ENCODE peak calls at places on chromosomes 2 and 18, in four cellular contexts. D is HepG2, K is GM12878, J is K562. L is an unnamed sample.

GRCh38 chr2:113876503-113877387 is 13.1 kb upstream of the ACTR3 start:
- DNase-seq in D (peak), K (no peak), J (no peak), L (no peak)

GRCh38 chr18:52499018-52499417 is 159.0 kb downstream of the DCC start:
- DNase-seq in D (peak), K (no peak), J (no peak), L (no peak)

GRCh38 chr2:212032536-212033219 is 505.9 kb downstream of the ERBB4 start:
- DNase-seq in D (no peak), K (no peak), J (no peak), L (no peak)

GRCh38 chr2:160221391-160222276 is 21.6 kb upstream of the ITGB6 start:
- DNase-seq in D (peak), K (no peak), J (no peak), L (no peak)

GRCh38 chr18:51195602-51196115 is 1.8 kb downstream of the MEX3C start:
- DNase-seq in D (peak), K (no peak), J (no peak), L (peak)

GRCh38 chr2:83695037-83695436 is 764.0 kb downstream of the SUCLG1 start:
- DNase-seq in D (no peak), K (no peak), J (no peak), L (no peak)

GRCh38 chr18:56108486-56109367 is 520.7 kb upstream of the TCF4 start:
- DNase-seq in D (no peak), K (no peak), J (no peak), L (no peak)

GRCh38 chr2:226847511-226847910 is 11.7 kb downstream of the RHBDD1 start:
- DNase-seq in D (no peak), K (no peak), J (no peak), L (no peak)

GRCh38 chr2:43276962-43277383 is 50.6 kb upstream of the ZFP36L2 start:
- DNase-seq in D (no peak), K (no peak), J (no peak), L (no peak)

GRCh38 chr2:190099890-190100289 is 37.4 kb upstream of the MSTN start:
- DNase-seq in D (no peak), K (no peak), J (no peak), L (no peak)

GRCh38 chr2:240135706-240136012 is 446 bp downstream of the COPS9 start:
- DNase-seq in D (no peak), K (no peak), J (no peak), L (no peak)

GRCh38 chr2:21763501-21763900 is 639.7 kb downstream of the TDRD15 start:
- DNase-seq in D (no peak), K (no peak), J (no peak), L (no peak)

GRCh38 chr2:53021285-53021684 is 746.3 kb upstream of the CHAC2 start:
- DNase-seq in D (no peak), K (no peak), J (no peak), L (no peak)

GRCh38 chr18:6557470-6558245 is 142.9 kb upstream of the L3MBTL4 start:
- DNase-seq in D (no peak), K (no peak), J (no peak), L (no peak)

GRCh38 chr2:241489733-241490443 is 18.5 kb downstream of the STK25 start:
- DNase-seq in D (no peak), K (no peak), J (peak), L (no peak)

GRCh38 chr2:174868916-174869315 is 104.6 kb upstream of the CHRNA1 start:
- DNase-seq in D (peak), K (no peak), J (no peak), L (no peak)

GRCh38 chr18:37286801-37287200 is 278.8 kb downstream of the CELF4 start:
- DNase-seq in D (no peak), K (no peak), J (no peak), L (no peak)

GRCh38 chr2:42917374-42918017 is 125.1 kb upstream of the HAAO start:
- DNase-seq in D (no peak), K (no peak), J (no peak), L (no peak)

GRCh38 chr2:230658877-230659652 is 53.6 kb upstream of the CAB39 start:
- DNase-seq in D (no peak), K (peak), J (peak), L (no peak)

GRCh38 chr2:8719528-8719927 is 37.7 kb downstream of the ID2 start:
- DNase-seq in D (no peak), K (no peak), J (no peak), L (no peak)

GRCh38 chr2:75077909-75078308 is 119.5 kb downstream of the POLE4 start:
- DNase-seq in D (no peak), K (no peak), J (no peak), L (no peak)

GRCh38 chr2:75500633-75501032 is 60.1 kb downstream of the EVA1A start:
- DNase-seq in D (no peak), K (no peak), J (no peak), L (no peak)

GRCh38 chr2:3487931-3488554 is 31.3 kb downstream of the ADI1 start:
- DNase-seq in D (no peak), K (no peak), J (no peak), L (no peak)

GRCh38 chr2:159774370-159774990 is 23.5 kb downstream of the CD302 start:
- DNase-seq in D (no peak), K (no peak), J (no peak), L (no peak)

GRCh38 chr18:79600596-79600995 is 79.0 kb upstream of the CTDP1 start:
- DNase-seq in D (no peak), K (no peak), J (no peak), L (no peak)

GRCh38 chr2:217897816-217898806 is 104.7 kb downstream of the TNS1 start:
- DNase-seq in D (no peak), K (no peak), J (no peak), L (no peak)

GRCh38 chr18:10330428-10330827 is 124.0 kb upstream of the APCDD1 start:
- DNase-seq in D (no peak), K (no peak), J (no peak), L (no peak)

GRCh38 chr2:99727199-99727598 is 237.4 kb upstream of the REV1 start:
- DNase-seq in D (no peak), K (no peak), J (no peak), L (no peak)

GRCh38 chr18:20971886-20972267 is 139.7 kb downstream of the ROCK1 start:
- DNase-seq in D (peak), K (no peak), J (peak), L (peak)

GRCh38 chr2:197286805-197287595 is 23.6 kb downstream of the ANKRD44 start:
- DNase-seq in D (peak), K (no peak), J (no peak), L (no peak)

GRCh38 chr2:239146011-239146641 is 254.7 kb downstream of the HDAC4 start:
- DNase-seq in D (no peak), K (peak), J (no peak), L (no peak)

GRCh38 chr2:146252119-146252518 is 1592.7 kb upstream of the ACVR2A start:
- DNase-seq in D (no peak), K (no peak), J (no peak), L (no peak)

GRCh38 chr2:62293490-62294212 is 97.7 kb downstream of the B3GNT2 start:
- DNase-seq in D (peak), K (no peak), J (no peak), L (no peak)

GRCh38 chr2:122748552-122749011 is 993.1 kb downstream of the TSN start:
- DNase-seq in D (peak), K (no peak), J (no peak), L (no peak)

GRCh38 chr2:1731512-1731962 is 12.8 kb downstream of the PXDN start:
- DNase-seq in D (no peak), K (no peak), J (no peak), L (no peak)

GRCh38 chr2:66364495-66364992 is 70.4 kb upstream of the MEIS1 start:
- DNase-seq in D (no peak), K (no peak), J (no peak), L (no peak)

GRCh38 chr18:48133675-48134251 is 203.3 kb upstream of the SMAD2 start:
- DNase-seq in D (no peak), K (no peak), J (no peak), L (no peak)

DNA sequence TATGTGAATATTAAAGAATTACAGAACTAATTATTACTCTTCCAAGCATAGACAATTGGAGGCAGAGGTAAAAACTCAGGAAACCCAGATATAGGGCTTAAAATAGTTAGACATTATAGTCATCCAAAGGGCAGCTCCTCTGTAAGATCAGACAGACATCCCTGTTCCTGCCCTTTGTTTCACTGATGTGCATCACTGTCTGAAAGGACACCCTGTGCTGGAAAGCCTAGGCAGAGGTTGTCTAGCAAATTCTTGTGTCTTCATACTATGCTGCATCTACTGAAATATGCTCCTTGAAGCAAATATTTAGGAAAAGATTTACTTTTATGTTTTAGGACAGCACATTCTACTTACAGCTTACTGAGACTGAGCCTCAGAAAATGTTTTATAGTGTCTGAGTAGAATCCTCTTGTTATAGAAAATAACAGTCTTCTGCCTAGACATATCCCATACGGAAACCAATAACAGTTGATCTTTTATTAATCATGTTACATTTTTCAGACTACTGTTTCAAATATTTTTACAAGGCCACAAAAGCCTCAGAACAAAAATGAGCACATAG is 977.3 kb upstream of the CDH2 start:
- DNase-seq in D (no peak), K (no peak), J (no peak), L (no peak)
- TF ChIP-seq FOXM1 in D (no peak), K (no peak), J (no peak), L (no peak)

GRCh38 chr18:13513015-13513414 is 213.3 kb downstream of the FAM210A start:
- DNase-seq in D (peak), K (no peak), J (no peak), L (no peak)
- TF ChIP-seq TARDBP in D (no peak), K (no peak), J (no peak), L (no peak)

GRCh38 chr2:18519991-18520604 is 40.4 kb downstream of the RDH14 start:
- DNase-seq in D (no peak), K (no peak), J (no peak), L (no peak)

GRCh38 chr2:18516112-18516511 is 44.3 kb downstream of the RDH14 start:
- DNase-seq in D (no peak), K (no peak), J (no peak), L (no peak)

GRCh38 chr2:18520605-18521031 is 39.8 kb downstream of the RDH14 start:
- DNase-seq in D (peak), K (no peak), J (peak), L (peak)

GRCh38 chr2:18521084-18521483 is 39.4 kb downstream of the RDH14 start:
- DNase-seq in D (no peak), K (no peak), J (no peak), L (no peak)

DNA sequence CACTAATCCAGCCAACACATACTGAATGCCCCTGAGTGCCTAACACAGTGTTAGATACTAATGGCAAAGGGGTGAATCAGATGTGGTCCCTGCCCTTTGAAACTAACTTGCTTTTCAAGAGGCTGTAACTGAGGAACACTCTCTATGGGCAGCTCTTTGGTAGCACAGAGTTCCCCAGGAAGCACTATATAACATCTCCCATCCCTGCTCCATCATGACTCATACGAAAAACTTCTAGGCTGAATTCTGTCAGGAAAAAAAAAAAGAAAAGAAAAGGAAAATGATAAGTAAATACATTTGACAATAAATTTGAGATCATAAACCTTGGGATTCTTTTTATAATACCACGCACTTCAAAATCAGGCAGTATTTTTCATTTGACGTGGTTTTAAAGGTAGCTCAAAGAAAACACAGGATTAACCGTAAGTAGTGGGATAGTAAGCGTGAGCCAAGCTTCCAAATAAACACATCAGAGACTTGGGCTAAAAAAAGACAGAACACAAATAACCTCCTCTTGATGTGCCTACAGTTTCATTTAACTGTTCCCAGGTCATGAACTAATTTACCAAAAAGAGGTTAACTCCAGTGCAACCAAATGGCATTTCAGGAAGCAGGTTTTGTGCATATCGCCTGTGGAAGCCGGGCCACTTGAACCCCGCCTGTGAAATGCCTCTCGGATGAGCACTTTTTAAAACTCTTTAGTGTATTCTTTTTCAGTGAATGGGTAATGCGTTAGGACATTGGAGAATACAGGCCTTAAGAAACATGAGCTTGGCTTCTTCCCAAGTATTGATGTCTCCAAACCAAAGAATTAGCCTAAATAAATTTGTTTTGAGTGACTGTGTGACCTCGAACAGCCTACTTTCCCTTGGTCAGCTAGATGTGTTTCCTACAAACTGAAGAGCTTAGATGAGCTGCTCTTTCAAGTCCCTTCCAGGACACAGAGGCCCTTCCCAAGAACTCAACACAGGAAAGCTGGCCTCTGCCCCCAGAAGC is 42.0 kb downstream of the RDH14 start:
- DNase-seq in D (peak), K (no peak), J (no peak), L (no peak)
- TF ChIP-seq SP1 in D (no peak), K (no peak), J (no peak), L (no peak)

GRCh38 chr2:207875473-207876212 is 105.9 kb upstream of the FZD5 start:
- DNase-seq in D (peak), K (no peak), J (no peak), L (no peak)

GRCh38 chr2:207883002-207883780 is 113.5 kb upstream of the FZD5 start:
- DNase-seq in D (no peak), K (no peak), J (no peak), L (no peak)

GRCh38 chr2:207881902-207882301 is 112.2 kb upstream of the FZD5 start:
- DNase-seq in D (no peak), K (no peak), J (no peak), L (no peak)

GRCh38 chr2:207876834-207877535 is 107.3 kb upstream of the FZD5 start:
- DNase-seq in D (no peak), K (no peak), J (no peak), L (no peak)

DNA sequence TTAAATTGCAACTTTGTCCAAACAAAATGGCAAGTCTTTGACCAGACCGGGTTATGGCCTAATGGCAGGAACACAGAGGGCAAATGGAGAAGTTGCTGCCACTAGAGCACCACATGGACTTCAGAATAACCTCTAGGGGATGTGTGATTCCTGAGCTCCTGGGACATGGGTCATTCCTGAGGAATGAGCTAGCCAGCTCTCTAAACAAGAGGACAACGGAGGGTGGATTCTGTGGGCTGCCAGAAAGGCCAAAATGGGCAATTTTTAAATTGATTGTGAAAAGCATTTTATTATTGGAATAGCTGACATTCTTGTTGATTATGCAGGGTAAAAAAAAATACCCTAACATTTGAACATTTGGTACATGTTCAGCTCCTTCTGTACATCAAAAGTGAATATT is 109.8 kb upstream of the FZD5 start:
- DNase-seq in D (peak), K (no peak), J (no peak), L (no peak)
- TF ChIP-seq FOXM1 in D (no peak), K (no peak), J (no peak), L (no peak)

DNA sequence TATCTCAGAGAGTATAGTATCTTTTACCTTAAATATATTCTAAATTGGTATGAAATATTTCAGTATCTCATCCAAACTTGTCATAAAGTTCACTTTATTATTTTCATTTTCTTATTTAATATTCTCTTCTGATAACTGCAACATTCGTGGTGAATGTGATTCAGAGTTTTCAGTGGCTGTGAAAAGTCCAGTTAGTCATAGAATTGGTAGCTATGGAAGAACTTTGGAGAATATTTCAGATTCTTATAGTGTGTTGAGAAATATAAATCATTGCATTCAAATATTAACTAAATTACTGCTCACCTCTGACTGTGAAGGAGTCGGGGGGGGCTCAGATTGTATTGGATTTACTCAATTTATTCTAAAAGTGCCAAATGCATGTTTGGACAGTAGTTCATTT is 178.6 kb upstream of the VWC2L start:
- DNase-seq in D (no peak), K (no peak), J (no peak), L (no peak)
- TF ChIP-seq TARDBP in D (no peak), K (no peak), J (no peak), L (no peak)